ENCODE peak calls at places on chromosomes 7 and 10, in nine cellular contexts. B is ACHN; W is fibroblast of the aortic adventitia; X is sigmoid colon; Y is naive thymus-derived CD4-positive, alpha-beta T cell; E is nucleus accumbens; L is H54; M is GM23338; J is HT1080. G is an unnamed sample.

GRCh38 chr10:66555061-66555460 is 370.8 kb upstream of the LRRTM3 start:
- DNase-seq in B (no peak), W (no peak), X (no peak), Y (no peak), E (no peak), L (no peak), M (no peak), J (no peak), G (no peak)

GRCh38 chr7:36787933-36788378 is 63.7 kb upstream of the AOAH start:
- DNase-seq in B (no peak), W (no peak), X (no peak), Y (peak), E (no peak), L (no peak), M (no peak), J (no peak), G (no peak)

GRCh38 chr10:71084061-71084817 is 128.1 kb upstream of the UNC5B start:
- DNase-seq in B (no peak), W (no peak), X (peak), Y (no peak), E (no peak), L (peak), M (no peak), J (no peak), G (no peak)

GRCh38 chr10:88080213-88080612 is 216.8 kb downstream of the PTEN start:
- DNase-seq in B (peak), W (peak), X (no peak), Y (no peak), E (no peak), L (no peak), M (peak), J (peak), G (peak)

GRCh38 chr7:30476401-30477145 is 2.0 kb downstream of the NOD1 start:
- DNase-seq in B (no peak), W (peak), X (peak), Y (no peak), E (no peak), L (no peak), M (no peak), J (no peak), G (peak)

GRCh38 chr7:70486977-70487376 is 645.0 kb upstream of the GALNT17 start:
- DNase-seq in B (no peak), W (no peak), X (no peak), Y (no peak), E (no peak), L (no peak), M (no peak), J (peak), G (no peak)

GRCh38 chr7:47586925-47587324 is 5.0 kb upstream of the TNS3 start:
- DNase-seq in B (no peak), W (no peak), X (no peak), Y (no peak), E (no peak), L (no peak), M (peak), J (no peak), G (no peak)

GRCh38 chr7:86846494-86847190 is 202.9 kb downstream of the GRM3 start:
- DNase-seq in B (no peak), W (no peak), X (no peak), Y (no peak), E (no peak), L (no peak), M (no peak), J (peak), G (no peak)

GRCh38 chr7:47506716-47507354 is 75.1 kb downstream of the TNS3 start:
- DNase-seq in B (no peak), W (peak), X (no peak), Y (no peak), E (no peak), L (no peak), M (no peak), J (no peak), G (no peak)

GRCh38 chr10:119680050-119680449 is 28.9 kb downstream of the BAG3 start:
- DNase-seq in B (peak), W (peak), X (no peak), Y (no peak), E (no peak), L (peak), M (no peak), J (peak), G (peak)

GRCh38 chr7:40682696-40683095 is 547.9 kb downstream of the SUGCT start:
- DNase-seq in B (no peak), W (peak), X (no peak), Y (no peak), E (no peak), L (no peak), M (no peak), J (no peak), G (no peak)

GRCh38 chr7:151631968-151632749 is 112.5 kb upstream of the RHEB start:
- DNase-seq in B (peak), W (peak), X (peak), Y (peak), E (peak), L (peak), M (peak), J (peak), G (peak)

GRCh38 chr7:15801565-15801964 is 115.1 kb upstream of the MEOX2 start:
- DNase-seq in B (peak), W (peak), X (peak), Y (no peak), E (no peak), L (no peak), M (peak), J (peak), G (peak)

GRCh38 chr7:44307905-44308740 is 17.3 kb downstream of the CAMK2B start:
- DNase-seq in B (no peak), W (no peak), X (no peak), Y (no peak), E (no peak), L (no peak), M (no peak), J (no peak), G (no peak)

GRCh38 chr10:31675726-31676125 is 252.9 kb downstream of the ARHGAP12 start:
- DNase-seq in B (no peak), W (no peak), X (no peak), Y (no peak), E (no peak), L (no peak), M (no peak), J (no peak), G (no peak)

GRCh38 chr10:88989824-88990527 is 622 bp upstream of the FAS start:
- DNase-seq in B (no peak), W (peak), X (peak), Y (no peak), E (no peak), L (no peak), M (no peak), J (peak), G (peak)

GRCh38 chr10:97687785-97688781 is 1.0 kb upstream of the AVPI1 start:
- DNase-seq in B (no peak), W (peak), X (peak), Y (no peak), E (no peak), L (no peak), M (peak), J (no peak), G (peak)

GRCh38 chr7:117302396-117302795 is 20.5 kb downstream of the WNT2 start:
- DNase-seq in B (no peak), W (no peak), X (no peak), Y (no peak), E (no peak), L (no peak), M (no peak), J (no peak), G (peak)

GRCh38 chr7:45697576-45698136 is 123.5 kb downstream of the ADCY1 start:
- DNase-seq in B (no peak), W (no peak), X (no peak), Y (no peak), E (no peak), L (peak), M (no peak), J (peak), G (peak)

G was measured in GM23248.